ENCODE peak calls at places on chromosomes 5 and 9, in six cellular contexts. K, S, O, V, H and U are unnamed samples.

GRCh38 chr5:157290156-157290980 is 24.4 kb downstream of the CYFIP2 start:
- DNase-seq in O (no peak), V (no peak), H (no peak), S (no peak), K (peak), U (no peak)

GRCh38 chr5:145479271-145479670 is 355.9 kb downstream of the PRELID2 start:
- DNase-seq in K (peak), O (no peak), V (no peak), S (no peak), H (peak), U (no peak)

GRCh38 chr5:110590187-110590586 is 136.3 kb downstream of the TMEM232 start:
- DNase-seq in H (peak), V (no peak), O (no peak), S (no peak), K (peak), U (no peak)

GRCh38 chr9:109251080-109251775 is 69.6 kb downstream of the EPB41L4B start:
- DNase-seq in S (peak), K (peak), O (peak), V (no peak), H (peak), U (no peak)

GRCh38 chr5:16916262-16916878 is 19.7 kb downstream of the MYO10 start:
- DNase-seq in H (peak), K (peak), V (no peak), S (no peak), O (no peak), U (no peak)

GRCh38 chr5:126878624-126879023 is 101.7 kb downstream of the LMNB1 start:
- DNase-seq in V (no peak), S (no peak), H (no peak), O (no peak), K (no peak), U (no peak)

GRCh38 chr5:157944938-157945337 is 86.0 kb upstream of the CLINT1 start:
- DNase-seq in O (no peak), S (no peak), K (no peak), V (no peak), H (no peak), U (no peak)

GRCh38 chr9:114396558-114397218 is 8.9 kb upstream of the AKNA start:
- DNase-seq in H (no peak), K (no peak), O (no peak), S (no peak), V (no peak), U (no peak)

GRCh38 chr9:34451545-34451944 is 6.8 kb downstream of the FAM219A start:
- DNase-seq in O (no peak), S (no peak), V (no peak), H (no peak), K (peak), U (no peak)

GRCh38 chr5:83265318-83265717 is 188.0 kb downstream of the XRCC4 start:
- DNase-seq in S (peak), K (no peak), V (no peak), O (no peak), H (peak), U (no peak)

GRCh38 chr5:55913396-55914140 is 62.4 kb downstream of the IL31RA start:
- DNase-seq in K (no peak), O (no peak), H (no peak), V (no peak), S (no peak), U (no peak)

GRCh38 chr5:132238901-132239500 is 11.3 kb upstream of the P4HA2 start:
- DNase-seq in V (no peak), S (no peak), K (no peak), O (no peak), H (no peak), U (no peak)

GRCh38 chr5:33032161-33033085 is 321.3 kb downstream of the NPR3 start:
- DNase-seq in O (no peak), V (no peak), H (no peak), S (no peak), K (no peak), U (no peak)

GRCh38 chr5:125485003-125485641 is 738.7 kb upstream of the ZNF608 start:
- DNase-seq in S (peak), V (no peak), K (peak), O (peak), H (peak), U (no peak)

GRCh38 chr9:86792136-86792535 is 155.2 kb downstream of the GAS1 start:
- DNase-seq in O (no peak), K (peak), V (no peak), S (no peak), H (no peak), U (no peak)

GRCh38 chr5:132971483-132972435 is 8.3 kb upstream of the AFF4 start:
- DNase-seq in O (no peak), S (no peak), V (no peak), K (peak), H (peak), U (no peak)

GRCh38 chr5:146340260-146341081 is 1.8 kb downstream of the POU4F3 start:
- DNase-seq in H (peak), S (no peak), O (peak), V (peak), K (peak), U (no peak)

GRCh38 chr5:110900829-110901228 is 162.0 kb downstream of the SLC25A46 start:
- DNase-seq in K (peak), S (no peak), V (no peak), H (no peak), O (no peak), U (no peak)

GRCh38 chr5:116734717-116735072 is 160.1 kb upstream of the SEMA6A start:
- DNase-seq in H (no peak), K (no peak), S (no peak), V (no peak), O (no peak), U (no peak)

GRCh38 chr9:4585135-4585534 is 77.0 kb upstream of the PLPP6 start:
- DNase-seq in V (no peak), K (no peak), O (no peak), S (no peak), H (no peak), U (no peak)

GRCh38 chr5:31193591-31194457 is at the start of gene CDH6:
- DNase-seq in K (no peak), H (no peak), V (no peak), O (peak), S (peak), U (no peak)

GRCh38 chr9:87097238-87097637 is 149.9 kb upstream of the GAS1 start:
- DNase-seq in V (no peak), O (no peak), H (no peak), S (no peak), K (no peak), U (no peak)

GRCh38 chr9:112774006-112774996 is 23.7 kb downstream of the SNX30 start:
- DNase-seq in S (no peak), V (no peak), K (no peak), H (no peak), O (no peak), U (no peak)

GRCh38 chr5:150999704-151000452 is 20.5 kb upstream of the GPX3 start:
- DNase-seq in V (no peak), O (peak), K (no peak), S (peak), H (no peak), U (no peak)

GRCh38 chr5:42596817-42597216 is 159.8 kb upstream of the CCDC152 start:
- DNase-seq in H (no peak), K (no peak), S (no peak), O (no peak), V (no peak), U (no peak)

GRCh38 chr9:3855601-3856328 is 330.0 kb upstream of the RFX3 start:
- DNase-seq in V (no peak), S (no peak), K (no peak), O (no peak), H (no peak), U (no peak)

GRCh38 chr9:79741381-79741780 is 169.6 kb downstream of the TLE4 start:
- DNase-seq in S (no peak), O (no peak), V (no peak), K (no peak), H (peak), U (no peak)

GRCh38 chr9:35686222-35687203 is 3.2 kb downstream of the TPM2 start:
- DNase-seq in O (no peak), S (no peak), K (no peak), H (no peak), V (peak), U (no peak)

GRCh38 chr5:109062669-109063068 is 315.0 kb downstream of the FER start:
- DNase-seq in O (no peak), H (no peak), K (no peak), S (no peak), V (no peak), U (no peak)

GRCh38 chr9:112194969-112195431 is 19.9 kb upstream of the SUSD1 start:
- DNase-seq in O (no peak), V (no peak), S (no peak), K (no peak), H (no peak), U (no peak)

GRCh38 chr5:90590-91547 is 1.1 kb upstream of the PLEKHG4B start:
- DNase-seq in K (no peak), H (no peak), S (peak), V (peak), O (no peak), U (no peak)

GRCh38 chr5:175692996-175693700 is 35.3 kb downstream of the HRH2 start:
- DNase-seq in S (no peak), H (no peak), V (no peak), O (peak), K (no peak), U (no peak)